ENCODE peak calls at places on chromosomes 7 and 10, in nine cellular contexts. V, C, E, O, U, Z, B, S and T are unnamed samples.

GRCh38 chr7:43022008-43022407 is 89.8 kb downstream of the MRPL32 start:
- DNase-seq in C (no peak), U (no peak), O (no peak), Z (no peak), B (no peak), E (no peak), V (no peak), S (no peak), T (peak; percentile 1)

GRCh38 chr10:70139151-70139996 is 6.7 kb upstream of the AIFM2 start:
- DNase-seq in C (no peak), U (no peak), V (no peak), Z (no peak), S (no peak), B (no peak), E (no peak), O (no peak), T (no peak)

GRCh38 chr10:70778267-70778924 is 6.8 kb downstream of the TBATA start:
- DNase-seq in V (no peak), E (no peak), C (no peak), Z (no peak), S (no peak), O (no peak), U (no peak), B (no peak), T (no peak)

GRCh38 chr7:123602648-123603047 is 1.0 kb downstream of the ASB15 start:
- DNase-seq in U (no peak), C (no peak), S (no peak), B (no peak), V (no peak), Z (no peak), E (no peak), O (no peak), T (no peak)

GRCh38 chr10:71569775-71570588 is 149.6 kb downstream of the C10orf105 start:
- DNase-seq in V (no peak), U (peak; percentile 74), E (peak; percentile 79), S (peak; percentile 23), C (peak; percentile 88), B (peak; percentile 87), O (peak; percentile 54), Z (peak; percentile 35), T (peak; percentile 45)

GRCh38 chr10:67127441-67127840 is 201.6 kb downstream of the LRRTM3 start:
- DNase-seq in B (no peak), E (no peak), U (no peak), S (no peak), C (no peak), V (no peak), O (no peak), Z (no peak), T (no peak)

GRCh38 chr10:112713411-112713810 is 236.6 kb upstream of the TCF7L2 start:
- DNase-seq in C (no peak), U (no peak), E (no peak), B (no peak), O (no peak), V (no peak), S (peak; percentile 80), Z (no peak), T (peak; percentile 75)

GRCh38 chr10:121355161-121355560 is 243.1 kb downstream of the FGFR2 start:
- DNase-seq in V (no peak), Z (no peak), C (no peak), S (no peak), O (no peak), U (no peak), B (no peak), E (no peak), T (no peak)

GRCh38 chr7:46754135-46754730 is 827.7 kb downstream of the TNS3 start:
- DNase-seq in U (no peak), B (no peak), E (no peak), C (no peak), O (no peak), Z (peak; percentile 85), V (peak; percentile 62), S (peak; percentile 57), T (no peak)

GRCh38 chr7:147400926-147401325 is 1189.6 kb upstream of the C7orf33 start:
- DNase-seq in B (no peak), C (no peak), S (no peak), V (no peak), E (no peak), U (no peak), Z (no peak), O (no peak), T (no peak)

GRCh38 chr10:22619111-22619510 is 95.3 kb downstream of the PIP4K2A start:
- DNase-seq in O (no peak), E (no peak), B (no peak), C (no peak), S (no peak), V (no peak), U (no peak), Z (no peak), T (no peak)

GRCh38 chr7:140342732-140343514 is 55.4 kb downstream of the SLC37A3 start:
- DNase-seq in O (no peak), B (peak; percentile 49), S (peak; percentile 63), V (no peak), U (no peak), C (no peak), E (no peak), Z (peak; percentile 6), T (peak; percentile 44)

GRCh38 chr7:136489808-136490207 is 378.6 kb upstream of the CHRM2 start:
- DNase-seq in V (no peak), B (no peak), C (no peak), E (no peak), S (no peak), O (no peak), Z (no peak), U (no peak), T (no peak)

GRCh38 chr10:102153093-102153620 is 968 bp downstream of the NOLC1 start:
- DNase-seq in U (no peak), B (no peak), O (no peak), C (no peak), V (no peak), Z (no peak), S (peak; percentile 9), E (no peak), T (no peak)

GRCh38 chr10:30184397-30185033 is 125.1 kb upstream of the JCAD start:
- DNase-seq in B (no peak), C (no peak), U (no peak), V (no peak), S (peak; percentile 23), E (no peak), Z (no peak), O (no peak), T (no peak)

GRCh38 chr7:149209518-149210269 is 14.3 kb downstream of the ZNF282 start:
- DNase-seq in E (peak; percentile 62), S (peak; percentile 55), O (peak; percentile 60), V (no peak), U (peak; percentile 78), C (peak; percentile 23), B (peak; percentile 51), Z (peak; percentile 62), T (peak; percentile 74)

GRCh38 chr10:75408911-75409885 is 7.6 kb upstream of the ZNF503 start:
- DNase-seq in U (peak; percentile 33), B (peak; percentile 79), Z (peak; percentile 81), E (no peak), V (no peak), S (no peak), C (no peak), O (no peak), T (no peak)

GRCh38 chr10:77804371-77804770 is 122.2 kb downstream of the DLG5 start:
- DNase-seq in B (no peak), O (no peak), U (no peak), S (no peak), C (no peak), E (no peak), V (no peak), Z (no peak), T (no peak)

GRCh38 chr7:80542398-80542797 is 30.5 kb upstream of the GNAT3 start:
- DNase-seq in O (no peak), C (no peak), V (peak; percentile 85), S (peak; percentile 96), Z (peak; percentile 84), B (no peak), E (no peak), U (no peak), T (peak; percentile 75)

GRCh38 chr10:112333452-112333851 is 40.5 kb upstream of the ACSL5 start:
- DNase-seq in S (no peak), V (no peak), Z (no peak), C (no peak), B (peak; percentile 57), O (no peak), E (no peak), U (no peak), T (no peak)